ENCODE peak calls at places on chromosomes 12 and 14, in nine cellular contexts. F, A, V, H, T, L, Z, M and S are unnamed samples.
A peak's percentile ranks its signal among the peaks of the same experiment; 100 is the strongest.

GRCh38 chr12:92107621-92108131 is 38.0 kb downstream of the BTG1 start:
- DNase-seq in F (no peak), H (no peak), T (no peak), A (no peak), L (no peak), M (no peak), Z (no peak), V (peak; percentile 30), S (no peak)

GRCh38 chr12:64390275-64390851 is at the start of gene C12orf56:
- DNase-seq in Z (peak; percentile 77), F (peak; percentile 17), A (no peak), V (peak; percentile 34), T (no peak), L (no peak), H (no peak), M (no peak), S (no peak)

GRCh38 chr12:45148017-45148416 is 67.9 kb upstream of the ANO6 start:
- DNase-seq in F (no peak), L (no peak), T (no peak), M (no peak), V (no peak), Z (no peak), A (no peak), H (no peak), S (no peak)

GRCh38 chr14:69755784-69756183 is 11.2 kb upstream of the SRSF5 start:
- DNase-seq in T (no peak), F (peak; percentile 41), Z (no peak), L (no peak), V (no peak), M (no peak), A (no peak), H (no peak), S (no peak)

GRCh38 chr12:65825573-65826512 is 1.6 kb downstream of the HMGA2 start:
- DNase-seq in T (no peak), F (peak; percentile 33), H (no peak), L (no peak), Z (peak; percentile 73), A (no peak), M (peak; percentile 27), V (peak; percentile 80), S (no peak)

GRCh38 chr14:49280566-49280965 is 305.6 kb downstream of the RPS29 start:
- DNase-seq in V (no peak), M (no peak), L (no peak), F (no peak), A (no peak), Z (no peak), H (no peak), T (no peak), S (no peak)

GRCh38 chr12:52401926-52402325 is 4.2 kb downstream of the KRT82 start:
- DNase-seq in T (no peak), Z (no peak), V (no peak), F (no peak), M (no peak), H (no peak), A (no peak), L (no peak), S (no peak)

GRCh38 chr12:97500537-97500936 is 37.9 kb downstream of the RMST start:
- DNase-seq in Z (no peak), T (no peak), V (no peak), F (no peak), L (no peak), M (no peak), H (no peak), A (no peak), S (no peak)

GRCh38 chr14:104431929-104432541 is 147.5 kb upstream of the C14orf180 start:
- DNase-seq in A (no peak), F (no peak), V (no peak), Z (no peak), M (no peak), T (no peak), H (no peak), L (no peak), S (no peak)

GRCh38 chr12:227923-228845 is 14.2 kb upstream of the SLC6A12 start:
- DNase-seq in T (no peak), L (no peak), A (no peak), H (peak; percentile 41), V (no peak), F (no peak), M (no peak), Z (peak; percentile 58), S (no peak)

GRCh38 chr14:96745500-96746051 is 51.6 kb upstream of the VRK1 start:
- DNase-seq in F (no peak), T (no peak), V (no peak), M (no peak), L (no peak), A (no peak), Z (no peak), H (no peak), S (no peak)

GRCh38 chr12:11807453-11807852 is 158.0 kb downstream of the ETV6 start:
- DNase-seq in M (no peak), L (no peak), F (no peak), A (no peak), H (no peak), T (no peak), V (no peak), Z (no peak), S (no peak)

GRCh38 chr14:27318769-27319280 is 721.0 kb upstream of the NOVA1 start:
- DNase-seq in Z (no peak), M (no peak), V (no peak), F (no peak), L (no peak), H (no peak), T (no peak), A (no peak), S (no peak)

GRCh38 chr14:58536975-58537374 is 100.8 kb upstream of the DACT1 start:
- DNase-seq in T (no peak), F (no peak), A (no peak), Z (no peak), H (no peak), M (no peak), V (no peak), L (no peak), S (no peak)

GRCh38 chr12:104385510-104385909 is 71.2 kb upstream of the CHST11 start:
- DNase-seq in L (no peak), H (no peak), A (no peak), T (no peak), Z (no peak), V (no peak), M (no peak), F (no peak), S (no peak)

GRCh38 chr12:98893126-98893525 is 248.0 kb downstream of the APAF1 start:
- DNase-seq in V (no peak), A (no peak), H (no peak), Z (no peak), M (no peak), F (no peak), T (no peak), L (no peak), S (no peak)

GRCh38 chr12:13124661-13125505 is 21.4 kb upstream of the GSG1 start:
- DNase-seq in V (no peak), H (no peak), M (no peak), Z (no peak), T (no peak), A (no peak), F (no peak), L (no peak), S (no peak)

GRCh38 chr14:43449291-43449690 is 1057.8 kb downstream of the FSCB start:
- DNase-seq in T (no peak), L (no peak), F (no peak), H (no peak), M (no peak), A (no peak), Z (no peak), V (no peak), S (no peak)

DNA sequence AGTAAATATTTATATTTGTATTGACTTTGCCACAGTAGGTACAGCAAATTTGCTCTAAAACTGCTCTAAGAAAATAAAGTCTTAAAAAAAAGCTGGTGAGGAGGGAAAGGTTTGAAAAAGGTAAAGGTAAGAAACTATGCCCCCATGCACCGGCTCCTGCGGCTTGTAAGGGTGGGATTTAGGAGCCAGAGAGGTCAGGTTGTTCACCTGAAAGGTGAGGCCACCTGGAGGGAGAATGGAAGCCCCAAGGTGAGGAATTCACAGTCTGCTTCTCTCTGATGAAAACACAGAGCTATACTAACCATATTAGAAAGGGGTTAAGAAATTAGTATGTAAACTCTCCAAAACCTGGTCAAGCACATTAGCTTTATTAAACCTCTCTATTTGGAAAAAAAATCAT is 31.8 kb downstream of the CPM start:
- DNase-seq in M (no peak), H (no peak), Z (no peak), L (no peak), T (no peak), F (no peak), A (no peak), V (no peak), S (no peak)
- H3K27ac ChIP-seq in M (no peak overlapping the region), H (no peak overlapping the region), Z (no peak overlapping the region), L (no peak overlapping the region), T (no peak overlapping the region), F (no peak overlapping the region), A (no peak overlapping the region), V (no peak overlapping the region), S (no peak overlapping the region)

DNA sequence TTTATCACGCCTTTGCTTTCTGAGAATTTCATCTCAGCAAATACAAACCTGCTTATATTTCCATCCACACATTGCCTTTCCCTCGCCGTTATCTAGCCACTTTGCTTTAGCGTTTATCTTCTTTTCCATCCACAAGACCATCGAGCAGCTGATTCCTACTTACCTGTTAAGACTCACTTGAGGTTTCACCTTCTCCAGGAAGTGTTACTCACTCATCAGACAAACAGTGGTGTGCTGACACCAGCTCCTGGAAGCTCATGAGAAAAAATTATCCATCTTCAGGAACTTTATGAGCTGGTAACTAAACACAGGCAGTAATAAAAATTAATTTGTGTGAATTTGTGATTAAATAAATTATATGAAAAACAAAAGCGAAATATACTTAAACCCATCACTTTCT is 295.3 kb upstream of the FLRT2 start:
- DNase-seq in M (no peak), H (no peak), Z (no peak), T (no peak), L (no peak), A (no peak), V (no peak), F (no peak), S (no peak)
- H3K27ac ChIP-seq in M (no peak overlapping the region), H (no peak overlapping the region), Z (no peak overlapping the region), T (no peak overlapping the region), L (no peak overlapping the region), A (no peak overlapping the region), V (no peak overlapping the region), F (no peak overlapping the region), S (no peak overlapping the region)

DNA sequence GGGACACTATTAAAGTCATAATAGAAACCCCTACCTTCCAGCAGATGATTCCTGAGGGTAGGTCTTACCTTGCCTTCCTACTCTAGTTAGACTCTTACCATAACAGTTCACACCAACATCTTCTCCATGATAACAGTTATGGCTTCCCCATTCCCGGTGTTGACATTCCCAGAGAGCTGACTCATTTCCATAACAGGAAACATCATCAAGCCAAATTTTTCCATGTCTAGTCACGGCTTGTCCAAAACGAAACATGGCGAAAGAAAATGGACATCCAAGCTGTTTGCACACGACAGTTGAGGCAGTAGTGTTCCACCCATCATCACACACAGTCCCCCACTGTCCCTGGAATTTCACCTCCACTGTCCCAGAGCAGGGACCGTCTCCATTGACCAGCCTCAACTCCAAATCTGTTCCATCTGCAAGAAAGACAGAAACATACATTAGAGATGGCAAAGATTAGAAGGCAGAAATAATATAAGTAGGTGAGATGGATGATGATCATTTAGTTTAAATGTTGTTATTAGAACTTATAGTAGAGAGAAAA is 10.6 kb downstream of the CD163L1 start:
- DNase-seq in T (no peak), A (no peak), F (no peak), M (no peak), Z (no peak), H (no peak), V (no peak), L (no peak), S (no peak)
- H3K27ac ChIP-seq in T (no peak overlapping the region), A (no peak overlapping the region), F (no peak overlapping the region), M (no peak overlapping the region), Z (no peak overlapping the region), H (no peak overlapping the region), V (no peak overlapping the region), L (no peak overlapping the region), S (no peak overlapping the region)

GRCh38 chr12:120978296-120979219 is at the start of gene HNF1A:
- DNase-seq in M (peak; percentile 70), L (no peak), V (no peak), T (no peak), Z (no peak), F (peak; percentile 74), H (no peak), A (peak; percentile 22), S (no peak)
- H3K27ac ChIP-seq in M (peak within 1 kb of the TSS; percentile 59), L (no peak within 1 kb of the TSS), V (no peak within 1 kb of the TSS), T (no peak within 1 kb of the TSS), Z (no peak within 1 kb of the TSS), F (peak within 1 kb of the TSS; percentile 87), H (no peak within 1 kb of the TSS), A (no peak within 1 kb of the TSS), S (no peak within 1 kb of the TSS)